ENCODE peak calls at places on chromosomes 12 and 14, in five cellular contexts. One of them, this sample, is unnamed.

GRCh38 chr14:71852201-71852600 is 80.0 kb upstream of the RGS6 start:
- DNase-seq in GM12865: no peak
- DNase-seq in gastrocnemius medialis: no peak
- DNase-seq in AG10803: no peak
- DNase-seq in Peyer's patch: no peak
- DNase-seq in this sample: no peak

GRCh38 chr12:117318591-117318990 is 42.8 kb downstream of the NOS1 start:
- DNase-seq in GM12865: no peak
- DNase-seq in gastrocnemius medialis: no peak
- DNase-seq in AG10803: no peak
- DNase-seq in Peyer's patch: no peak
- DNase-seq in this sample: no peak

GRCh38 chr12:26789731-26790644 is 43.0 kb downstream of the ITPR2 start:
- DNase-seq in Peyer's patch: no peak
- DNase-seq in AG10803: peak; percentile 90
- DNase-seq in gastrocnemius medialis: no peak
- DNase-seq in GM12865: no peak
- DNase-seq in this sample: no peak

GRCh38 chr12:32558941-32559340 is 120.2 kb upstream of the DNM1L start:
- DNase-seq in gastrocnemius medialis: no peak
- DNase-seq in GM12865: peak; percentile 77
- DNase-seq in AG10803: peak; percentile 83
- DNase-seq in Peyer's patch: no peak
- DNase-seq in this sample: no peak

GRCh38 chr12:56644654-56645053 is 1.1 kb downstream of the ATP5F1B start:
- DNase-seq in AG10803: no peak
- DNase-seq in gastrocnemius medialis: no peak
- DNase-seq in Peyer's patch: no peak
- DNase-seq in GM12865: no peak
- DNase-seq in this sample: no peak

GRCh38 chr12:87469295-87469694 is 559.9 kb downstream of the C12orf50 start:
- DNase-seq in AG10803: no peak
- DNase-seq in gastrocnemius medialis: no peak
- DNase-seq in Peyer's patch: no peak
- DNase-seq in GM12865: no peak
- DNase-seq in this sample: no peak

GRCh38 chr12:122021193-122021821 is 377 bp upstream of the BCL7A start:
- DNase-seq in AG10803: peak; percentile 24
- DNase-seq in Peyer's patch: no peak
- DNase-seq in GM12865: no peak
- DNase-seq in gastrocnemius medialis: no peak
- DNase-seq in this sample: no peak

GRCh38 chr14:79011091-79011919 is 841.1 kb downstream of the NRXN3 start:
- DNase-seq in AG10803: peak; percentile 36
- DNase-seq in GM12865: peak; percentile 45
- DNase-seq in Peyer's patch: no peak
- DNase-seq in gastrocnemius medialis: no peak
- DNase-seq in this sample: peak; percentile 9

GRCh38 chr12:31922341-31923062 is 36.7 kb upstream of the RESF1 start:
- DNase-seq in GM12865: no peak
- DNase-seq in Peyer's patch: no peak
- DNase-seq in gastrocnemius medialis: no peak
- DNase-seq in AG10803: no peak
- DNase-seq in this sample: no peak

GRCh38 chr12:108686753-108687152 is 44.6 kb downstream of the CORO1C start:
- DNase-seq in gastrocnemius medialis: peak; percentile 87
- DNase-seq in Peyer's patch: no peak
- DNase-seq in GM12865: no peak
- DNase-seq in AG10803: no peak
- DNase-seq in this sample: no peak

DNA sequence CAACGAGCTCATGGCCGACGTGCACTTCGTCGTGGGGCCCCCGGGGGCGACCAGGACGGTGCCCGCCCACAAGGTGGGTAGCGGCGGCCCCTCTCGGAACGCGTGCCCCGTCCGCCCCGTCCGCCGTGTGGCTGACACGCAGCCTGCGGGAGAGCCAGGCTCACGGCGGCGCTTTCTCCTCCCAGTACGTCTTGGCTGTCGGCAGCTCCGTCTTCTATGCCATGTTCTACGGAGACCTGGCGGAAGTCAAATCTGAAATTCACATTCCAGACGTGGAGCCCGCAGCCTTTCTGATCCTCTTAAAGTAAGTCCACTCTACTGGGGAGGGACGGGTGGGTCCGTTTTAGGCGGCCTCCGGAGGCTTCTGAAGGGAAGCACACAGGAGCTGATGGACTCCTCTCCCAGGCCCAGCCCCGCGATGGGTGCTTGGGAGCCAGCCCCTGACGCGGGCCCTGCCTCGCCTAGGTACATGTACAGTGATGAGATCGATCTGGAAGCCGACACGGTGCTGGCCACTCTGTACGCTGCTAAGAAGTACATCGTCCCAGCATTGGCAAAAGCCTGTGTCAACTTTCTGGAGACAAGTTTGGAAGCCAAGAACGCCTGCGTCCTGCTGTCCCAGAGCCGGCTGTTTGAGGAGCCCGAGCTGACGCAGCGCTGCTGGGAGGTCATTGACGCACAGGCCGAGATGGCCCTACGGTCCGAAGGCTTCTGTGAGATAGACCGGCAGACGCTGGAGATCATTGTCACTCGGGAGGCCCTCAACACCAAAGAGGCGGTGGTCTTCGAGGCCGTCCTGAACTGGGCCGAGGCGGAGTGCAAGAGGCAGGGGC is 1.1 kb downstream of the BTBD6 start:
- DNase-seq in Peyer's patch: no peak
- DNase-seq in AG10803: peak; percentile 21
- DNase-seq in GM12865: no peak
- DNase-seq in gastrocnemius medialis: no peak
- DNase-seq in this sample: peak; percentile 24
- H3K4me3 ChIP-seq in Peyer's patch: peak overlapping the region; percentile 89
- H3K4me3 ChIP-seq in AG10803: peak overlapping the region; percentile 56
- H3K4me3 ChIP-seq in GM12865: peak overlapping the region; percentile 33
- H3K4me3 ChIP-seq in gastrocnemius medialis: peak overlapping the region; percentile 55
- H3K4me3 ChIP-seq in this sample: peak overlapping the region; percentile 83

GRCh38 chr12:40874868-40875267 is 182.6 kb downstream of the CNTN1 start:
- DNase-seq in Peyer's patch: no peak
- DNase-seq in gastrocnemius medialis: no peak
- DNase-seq in AG10803: no peak
- DNase-seq in GM12865: no peak
- DNase-seq in this sample: no peak
- H3K4me3 ChIP-seq in Peyer's patch: no peak overlapping the region
- H3K4me3 ChIP-seq in gastrocnemius medialis: no peak overlapping the region
- H3K4me3 ChIP-seq in AG10803: no peak overlapping the region
- H3K4me3 ChIP-seq in GM12865: no peak overlapping the region
- H3K4me3 ChIP-seq in this sample: no peak overlapping the region

GRCh38 chr12:75944097-75944904 is 87.3 kb downstream of the PHLDA1 start:
- DNase-seq in gastrocnemius medialis: no peak
- DNase-seq in Peyer's patch: no peak
- DNase-seq in AG10803: peak; percentile 86
- DNase-seq in GM12865: peak; percentile 70
- DNase-seq in this sample: peak; percentile 79

GRCh38 chr12:75944905-75945412 is 86.6 kb downstream of the PHLDA1 start:
- DNase-seq in gastrocnemius medialis: no peak
- DNase-seq in GM12865: no peak
- DNase-seq in Peyer's patch: no peak
- DNase-seq in AG10803: no peak
- DNase-seq in this sample: no peak

GRCh38 chr12:75947171-75947723 is 84.3 kb downstream of the PHLDA1 start:
- DNase-seq in AG10803: no peak
- DNase-seq in Peyer's patch: no peak
- DNase-seq in gastrocnemius medialis: no peak
- DNase-seq in GM12865: no peak
- DNase-seq in this sample: no peak

GRCh38 chr12:75945581-75945980 is 86.0 kb downstream of the PHLDA1 start:
- DNase-seq in GM12865: no peak
- DNase-seq in Peyer's patch: no peak
- DNase-seq in AG10803: no peak
- DNase-seq in gastrocnemius medialis: no peak
- DNase-seq in this sample: no peak

GRCh38 chr12:75943730-75944096 is 87.9 kb downstream of the PHLDA1 start:
- DNase-seq in Peyer's patch: no peak
- DNase-seq in gastrocnemius medialis: no peak
- DNase-seq in GM12865: no peak
- DNase-seq in AG10803: no peak
- DNase-seq in this sample: no peak
- H3K4me3 ChIP-seq in Peyer's patch: no peak overlapping the region
- H3K4me3 ChIP-seq in gastrocnemius medialis: no peak overlapping the region
- H3K4me3 ChIP-seq in GM12865: no peak overlapping the region
- H3K4me3 ChIP-seq in AG10803: no peak overlapping the region
- H3K4me3 ChIP-seq in this sample: no peak overlapping the region

DNA sequence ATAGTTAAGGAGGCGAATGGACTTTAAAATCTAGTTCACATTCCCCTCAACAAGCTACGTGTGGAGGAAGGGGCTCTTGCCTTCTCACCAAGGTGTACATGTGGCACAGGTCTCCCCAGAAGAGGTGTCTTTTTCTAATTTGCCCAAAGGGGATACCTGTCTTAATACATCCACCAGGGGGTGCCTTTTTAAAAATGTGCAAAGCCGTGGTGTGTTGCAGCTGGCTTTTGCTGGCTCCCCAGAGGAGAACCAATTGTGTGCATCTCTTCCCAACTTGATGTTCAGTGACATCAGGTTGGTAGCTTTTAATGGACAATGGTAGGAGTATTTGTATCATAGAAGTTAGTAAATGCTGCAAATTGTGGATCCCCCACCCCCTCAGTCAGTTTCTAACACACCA is 33.8 kb downstream of the CREBL2 start:
- DNase-seq in gastrocnemius medialis: no peak
- DNase-seq in AG10803: peak; percentile 43
- DNase-seq in Peyer's patch: peak; percentile 35
- DNase-seq in GM12865: peak; percentile 80
- DNase-seq in this sample: peak; percentile 62
- H3K4me3 ChIP-seq in gastrocnemius medialis: no peak overlapping the region
- H3K4me3 ChIP-seq in AG10803: no peak overlapping the region
- H3K4me3 ChIP-seq in Peyer's patch: no peak overlapping the region
- H3K4me3 ChIP-seq in GM12865: no peak overlapping the region
- H3K4me3 ChIP-seq in this sample: no peak overlapping the region

GRCh38 chr12:69007166-69007857 is 74.3 kb upstream of the CPM start:
- DNase-seq in GM12865: no peak
- DNase-seq in Peyer's patch: no peak
- DNase-seq in AG10803: peak; percentile 73
- DNase-seq in gastrocnemius medialis: no peak
- DNase-seq in this sample: peak; percentile 35
- H3K4me3 ChIP-seq in GM12865: no peak overlapping the region
- H3K4me3 ChIP-seq in Peyer's patch: no peak overlapping the region
- H3K4me3 ChIP-seq in AG10803: peak overlapping the region; percentile 31
- H3K4me3 ChIP-seq in gastrocnemius medialis: no peak overlapping the region
- H3K4me3 ChIP-seq in this sample: no peak overlapping the region